ENCODE peak calls at places on chromosomes 3 and 15, in ten cellular contexts. One of them, this sample, is unnamed.

GRCh38 chr15:25268166-25268565 is 170.7 kb downstream of the UBE3A start:
- DNase-seq in choroid plexus epithelial cell: no peak
- DNase-seq in psoas muscle: no peak
- DNase-seq in mammary epithelial cell: no peak
- DNase-seq in GM12865: no peak
- DNase-seq in HCT116: no peak
- DNase-seq in sigmoid colon: no peak
- DNase-seq in astrocyte: no peak
- DNase-seq in pancreas: no peak
- DNase-seq in cardiac muscle cell: no peak
- DNase-seq in this sample: no peak

GRCh38 chr3:72004749-72005292 is 219.9 kb upstream of the PROK2 start:
- DNase-seq in choroid plexus epithelial cell: peak
- DNase-seq in psoas muscle: no peak
- DNase-seq in mammary epithelial cell: peak
- DNase-seq in GM12865: no peak
- DNase-seq in HCT116: no peak
- DNase-seq in sigmoid colon: no peak
- DNase-seq in astrocyte: peak
- DNase-seq in pancreas: no peak
- DNase-seq in cardiac muscle cell: peak
- DNase-seq in this sample: no peak

GRCh38 chr3:142735462-142735861 is 11.6 kb downstream of the TRPC1 start:
- DNase-seq in choroid plexus epithelial cell: no peak
- DNase-seq in psoas muscle: no peak
- DNase-seq in mammary epithelial cell: no peak
- DNase-seq in GM12865: no peak
- DNase-seq in HCT116: no peak
- DNase-seq in sigmoid colon: no peak
- DNase-seq in astrocyte: no peak
- DNase-seq in pancreas: no peak
- DNase-seq in cardiac muscle cell: no peak
- DNase-seq in this sample: no peak

GRCh38 chr3:149917124-149917667 is 53.5 kb downstream of the PFN2 start:
- DNase-seq in choroid plexus epithelial cell: no peak
- DNase-seq in psoas muscle: no peak
- DNase-seq in mammary epithelial cell: no peak
- DNase-seq in GM12865: no peak
- DNase-seq in HCT116: no peak
- DNase-seq in sigmoid colon: no peak
- DNase-seq in astrocyte: no peak
- DNase-seq in pancreas: no peak
- DNase-seq in cardiac muscle cell: no peak
- DNase-seq in this sample: no peak

GRCh38 chr3:83938491-83938890 is 1020.3 kb upstream of the CADM2 start:
- DNase-seq in choroid plexus epithelial cell: no peak
- DNase-seq in psoas muscle: no peak
- DNase-seq in mammary epithelial cell: no peak
- DNase-seq in GM12865: no peak
- DNase-seq in HCT116: no peak
- DNase-seq in sigmoid colon: no peak
- DNase-seq in astrocyte: no peak
- DNase-seq in pancreas: no peak
- DNase-seq in cardiac muscle cell: no peak
- DNase-seq in this sample: no peak

GRCh38 chr3:72560857-72561675 is 287.2 kb downstream of the SHQ1 start:
- DNase-seq in choroid plexus epithelial cell: no peak
- DNase-seq in psoas muscle: no peak
- DNase-seq in mammary epithelial cell: peak
- DNase-seq in GM12865: peak
- DNase-seq in HCT116: no peak
- DNase-seq in sigmoid colon: no peak
- DNase-seq in astrocyte: no peak
- DNase-seq in pancreas: no peak
- DNase-seq in cardiac muscle cell: no peak
- DNase-seq in this sample: no peak

GRCh38 chr3:4978966-4979400 is 254 bp upstream of the BHLHE40 start:
- DNase-seq in choroid plexus epithelial cell: peak
- DNase-seq in psoas muscle: peak
- DNase-seq in mammary epithelial cell: peak
- DNase-seq in GM12865: peak
- DNase-seq in HCT116: peak
- DNase-seq in sigmoid colon: peak
- DNase-seq in astrocyte: peak
- DNase-seq in pancreas: peak
- DNase-seq in cardiac muscle cell: peak
- DNase-seq in this sample: peak

GRCh38 chr3:163622384-163622783 is 1455.9 kb downstream of the SI start:
- DNase-seq in choroid plexus epithelial cell: peak
- DNase-seq in psoas muscle: no peak
- DNase-seq in mammary epithelial cell: no peak
- DNase-seq in GM12865: no peak
- DNase-seq in HCT116: peak
- DNase-seq in sigmoid colon: no peak
- DNase-seq in astrocyte: no peak
- DNase-seq in pancreas: no peak
- DNase-seq in cardiac muscle cell: no peak
- DNase-seq in this sample: peak

GRCh38 chr3:149247929-149248691 is 26.5 kb upstream of the CP start:
- DNase-seq in choroid plexus epithelial cell: peak
- DNase-seq in psoas muscle: no peak
- DNase-seq in mammary epithelial cell: peak
- DNase-seq in GM12865: peak
- DNase-seq in HCT116: no peak
- DNase-seq in sigmoid colon: no peak
- DNase-seq in astrocyte: peak
- DNase-seq in pancreas: no peak
- DNase-seq in cardiac muscle cell: peak
- DNase-seq in this sample: no peak

GRCh38 chr3:128423525-128424147 is 43.1 kb downstream of the DNAJB8 start:
- DNase-seq in choroid plexus epithelial cell: no peak
- DNase-seq in psoas muscle: no peak
- DNase-seq in mammary epithelial cell: no peak
- DNase-seq in GM12865: no peak
- DNase-seq in HCT116: no peak
- DNase-seq in sigmoid colon: no peak
- DNase-seq in astrocyte: no peak
- DNase-seq in pancreas: no peak
- DNase-seq in cardiac muscle cell: no peak
- DNase-seq in this sample: no peak

GRCh38 chr15:74378853-74379252 is 11.4 kb upstream of the CYP11A1 start:
- DNase-seq in choroid plexus epithelial cell: peak
- DNase-seq in psoas muscle: no peak
- DNase-seq in mammary epithelial cell: peak
- DNase-seq in GM12865: peak
- DNase-seq in HCT116: no peak
- DNase-seq in sigmoid colon: no peak
- DNase-seq in astrocyte: peak
- DNase-seq in pancreas: no peak
- DNase-seq in cardiac muscle cell: peak
- DNase-seq in this sample: no peak

GRCh38 chr3:108091498-108092259 is 848 bp upstream of the CD47 start:
- DNase-seq in choroid plexus epithelial cell: no peak
- DNase-seq in psoas muscle: no peak
- DNase-seq in mammary epithelial cell: no peak
- DNase-seq in GM12865: no peak
- DNase-seq in HCT116: no peak
- DNase-seq in sigmoid colon: no peak
- DNase-seq in astrocyte: peak
- DNase-seq in pancreas: peak
- DNase-seq in cardiac muscle cell: no peak
- DNase-seq in this sample: no peak

GRCh38 chr15:83053151-83053550 is 13.9 kb downstream of the BTBD1 start:
- DNase-seq in choroid plexus epithelial cell: peak
- DNase-seq in psoas muscle: no peak
- DNase-seq in mammary epithelial cell: peak
- DNase-seq in GM12865: no peak
- DNase-seq in HCT116: no peak
- DNase-seq in sigmoid colon: no peak
- DNase-seq in astrocyte: peak
- DNase-seq in pancreas: no peak
- DNase-seq in cardiac muscle cell: no peak
- DNase-seq in this sample: peak

GRCh38 chr3:145116769-145117168 is 1044.2 kb downstream of the PLOD2 start:
- DNase-seq in choroid plexus epithelial cell: no peak
- DNase-seq in psoas muscle: no peak
- DNase-seq in mammary epithelial cell: no peak
- DNase-seq in GM12865: no peak
- DNase-seq in HCT116: no peak
- DNase-seq in sigmoid colon: no peak
- DNase-seq in astrocyte: no peak
- DNase-seq in pancreas: no peak
- DNase-seq in cardiac muscle cell: no peak
- DNase-seq in this sample: no peak

GRCh38 chr3:126699011-126699410 is 5.0 kb upstream of the CHCHD6 start:
- DNase-seq in choroid plexus epithelial cell: no peak
- DNase-seq in psoas muscle: no peak
- DNase-seq in mammary epithelial cell: no peak
- DNase-seq in GM12865: no peak
- DNase-seq in HCT116: no peak
- DNase-seq in sigmoid colon: no peak
- DNase-seq in astrocyte: no peak
- DNase-seq in pancreas: no peak
- DNase-seq in cardiac muscle cell: no peak
- DNase-seq in this sample: no peak

GRCh38 chr3:129021140-129021551 is 20.0 kb downstream of the EFCC1 start:
- DNase-seq in choroid plexus epithelial cell: peak
- DNase-seq in psoas muscle: no peak
- DNase-seq in mammary epithelial cell: no peak
- DNase-seq in GM12865: no peak
- DNase-seq in HCT116: no peak
- DNase-seq in sigmoid colon: no peak
- DNase-seq in astrocyte: peak
- DNase-seq in pancreas: no peak
- DNase-seq in cardiac muscle cell: no peak
- DNase-seq in this sample: no peak

GRCh38 chr3:183073839-183074615 is 25.3 kb downstream of the MCCC1 start:
- DNase-seq in choroid plexus epithelial cell: no peak
- DNase-seq in psoas muscle: no peak
- DNase-seq in mammary epithelial cell: peak
- DNase-seq in GM12865: no peak
- DNase-seq in HCT116: peak
- DNase-seq in sigmoid colon: no peak
- DNase-seq in astrocyte: no peak
- DNase-seq in pancreas: no peak
- DNase-seq in cardiac muscle cell: peak
- DNase-seq in this sample: no peak

GRCh38 chr15:59473226-59473625 is 35.2 kb downstream of the FAM81A start:
- DNase-seq in choroid plexus epithelial cell: no peak
- DNase-seq in psoas muscle: no peak
- DNase-seq in mammary epithelial cell: no peak
- DNase-seq in GM12865: no peak
- DNase-seq in HCT116: no peak
- DNase-seq in sigmoid colon: no peak
- DNase-seq in astrocyte: no peak
- DNase-seq in pancreas: no peak
- DNase-seq in cardiac muscle cell: peak
- DNase-seq in this sample: no peak

GRCh38 chr3:124787490-124788195 is 57.4 kb downstream of the UMPS start:
- DNase-seq in choroid plexus epithelial cell: peak
- DNase-seq in psoas muscle: no peak
- DNase-seq in mammary epithelial cell: no peak
- DNase-seq in GM12865: no peak
- DNase-seq in HCT116: no peak
- DNase-seq in sigmoid colon: no peak
- DNase-seq in astrocyte: peak
- DNase-seq in pancreas: no peak
- DNase-seq in cardiac muscle cell: peak
- DNase-seq in this sample: no peak

GRCh38 chr3:151630938-151631417 is 102.7 kb upstream of the AADACL2 start:
- DNase-seq in choroid plexus epithelial cell: peak
- DNase-seq in psoas muscle: no peak
- DNase-seq in mammary epithelial cell: no peak
- DNase-seq in GM12865: no peak
- DNase-seq in HCT116: no peak
- DNase-seq in sigmoid colon: no peak
- DNase-seq in astrocyte: peak
- DNase-seq in pancreas: no peak
- DNase-seq in cardiac muscle cell: peak
- DNase-seq in this sample: peak

GRCh38 chr3:5581743-5582142 is 394.2 kb downstream of the EDEM1 start:
- DNase-seq in choroid plexus epithelial cell: no peak
- DNase-seq in psoas muscle: no peak
- DNase-seq in mammary epithelial cell: no peak
- DNase-seq in GM12865: no peak
- DNase-seq in HCT116: no peak
- DNase-seq in sigmoid colon: no peak
- DNase-seq in astrocyte: no peak
- DNase-seq in pancreas: no peak
- DNase-seq in cardiac muscle cell: no peak
- DNase-seq in this sample: no peak

GRCh38 chr15:34724486-34724885 is 30.3 kb downstream of the GJD2 start:
- DNase-seq in choroid plexus epithelial cell: no peak
- DNase-seq in psoas muscle: no peak
- DNase-seq in mammary epithelial cell: no peak
- DNase-seq in GM12865: no peak
- DNase-seq in HCT116: no peak
- DNase-seq in sigmoid colon: no peak
- DNase-seq in astrocyte: no peak
- DNase-seq in pancreas: no peak
- DNase-seq in cardiac muscle cell: no peak
- DNase-seq in this sample: no peak
- H3K4me3 ChIP-seq in choroid plexus epithelial cell: no peak
- H3K4me3 ChIP-seq in psoas muscle: no peak
- H3K4me3 ChIP-seq in mammary epithelial cell: no peak
- H3K4me3 ChIP-seq in GM12865: no peak
- H3K4me3 ChIP-seq in HCT116: no peak
- H3K4me3 ChIP-seq in sigmoid colon: no peak
- H3K4me3 ChIP-seq in astrocyte: no peak
- H3K4me3 ChIP-seq in pancreas: no peak
- H3K4me3 ChIP-seq in cardiac muscle cell: no peak
- H3K4me3 ChIP-seq in this sample: no peak

GRCh38 chr3:180633722-180634121 is 31.8 kb downstream of the TTC14 start:
- DNase-seq in choroid plexus epithelial cell: no peak
- DNase-seq in psoas muscle: no peak
- DNase-seq in mammary epithelial cell: no peak
- DNase-seq in GM12865: peak
- DNase-seq in HCT116: no peak
- DNase-seq in sigmoid colon: no peak
- DNase-seq in astrocyte: no peak
- DNase-seq in pancreas: no peak
- DNase-seq in cardiac muscle cell: no peak
- DNase-seq in this sample: no peak
- TF ChIP-seq CTCF in choroid plexus epithelial cell: no peak
- TF ChIP-seq CTCF in psoas muscle: no peak
- TF ChIP-seq CTCF in mammary epithelial cell: no peak
- TF ChIP-seq CTCF in GM12865: peak
- TF ChIP-seq CTCF in HCT116: no peak
- TF ChIP-seq CTCF in sigmoid colon: no peak
- TF ChIP-seq CTCF in astrocyte: no peak
- TF ChIP-seq CTCF in pancreas: no peak
- TF ChIP-seq CTCF in cardiac muscle cell: no peak
- TF ChIP-seq CTCF in this sample: no peak

GRCh38 chr3:179716811-179717210 is 64.0 kb downstream of the USP13 start:
- DNase-seq in choroid plexus epithelial cell: peak
- DNase-seq in psoas muscle: no peak
- DNase-seq in mammary epithelial cell: peak
- DNase-seq in GM12865: peak
- DNase-seq in HCT116: no peak
- DNase-seq in sigmoid colon: no peak
- DNase-seq in astrocyte: peak
- DNase-seq in pancreas: no peak
- DNase-seq in cardiac muscle cell: peak
- DNase-seq in this sample: no peak
- H3K4me3 ChIP-seq in choroid plexus epithelial cell: no peak
- H3K4me3 ChIP-seq in psoas muscle: no peak
- H3K4me3 ChIP-seq in mammary epithelial cell: no peak
- H3K4me3 ChIP-seq in GM12865: no peak
- H3K4me3 ChIP-seq in HCT116: no peak
- H3K4me3 ChIP-seq in sigmoid colon: no peak
- H3K4me3 ChIP-seq in astrocyte: no peak
- H3K4me3 ChIP-seq in pancreas: no peak
- H3K4me3 ChIP-seq in cardiac muscle cell: no peak
- H3K4me3 ChIP-seq in this sample: no peak

GRCh38 chr3:47273564-47273963 is 9.0 kb downstream of the KIF9 start:
- DNase-seq in choroid plexus epithelial cell: no peak
- DNase-seq in psoas muscle: no peak
- DNase-seq in mammary epithelial cell: no peak
- DNase-seq in GM12865: no peak
- DNase-seq in HCT116: no peak
- DNase-seq in sigmoid colon: no peak
- DNase-seq in astrocyte: no peak
- DNase-seq in pancreas: no peak
- DNase-seq in cardiac muscle cell: no peak
- DNase-seq in this sample: no peak
- TF ChIP-seq CTCF in choroid plexus epithelial cell: peak
- TF ChIP-seq CTCF in psoas muscle: no peak
- TF ChIP-seq CTCF in mammary epithelial cell: peak
- TF ChIP-seq CTCF in GM12865: no peak
- TF ChIP-seq CTCF in HCT116: no peak
- TF ChIP-seq CTCF in sigmoid colon: no peak
- TF ChIP-seq CTCF in astrocyte: no peak
- TF ChIP-seq CTCF in pancreas: no peak
- TF ChIP-seq CTCF in cardiac muscle cell: no peak
- TF ChIP-seq CTCF in this sample: peak

This sample was measured in retinal pigment epithelial cell.